ENCODE peak calls at places on chromosomes 7 and 10, in four cellular contexts. O, S, U and G are unnamed samples.

GRCh38 chr7:139811106-139811505 is 18.0 kb upstream of the TBXAS1 start:
- DNase-seq in O (no peak), S (no peak), U (no peak), G (no peak)

GRCh38 chr7:22657479-22657878 is 69.5 kb upstream of the IL6 start:
- DNase-seq in O (no peak), S (no peak), U (no peak), G (no peak)

GRCh38 chr7:151743481-151743983 is 133.4 kb downstream of the PRKAG2 start:
- DNase-seq in O (no peak), S (no peak), U (no peak), G (no peak)

GRCh38 chr7:152076324-152076821 is 50.9 kb downstream of the GALNT11 start:
- DNase-seq in O (peak), S (no peak), U (no peak), G (no peak)

GRCh38 chr10:16986406-16987128 is 143.0 kb downstream of the CUBN start:
- DNase-seq in O (peak), S (no peak), U (peak), G (peak)

GRCh38 chr10:104387130-104387888 is 33.7 kb downstream of the CFAP58 start:
- DNase-seq in O (no peak), S (no peak), U (no peak), G (no peak)

GRCh38 chr7:25851332-25852248 is 300.4 kb upstream of the NFE2L3 start:
- DNase-seq in O (peak), S (peak), U (peak), G (no peak)

GRCh38 chr7:138468244-138469123 is 8.4 kb downstream of the TRIM24 start:
- DNase-seq in O (no peak), S (no peak), U (no peak), G (no peak)

GRCh38 chr10:62374862-62375710 is 917 bp downstream of the ZNF365 start:
- DNase-seq in O (no peak), S (peak), U (no peak), G (no peak)

GRCh38 chr7:19116121-19117080 is 1.0 kb downstream of the TWIST1 start:
- DNase-seq in O (peak), S (peak), U (peak), G (no peak)

GRCh38 chr10:78772083-78772482 is 296.7 kb upstream of the ZMIZ1 start:
- DNase-seq in O (no peak), S (no peak), U (no peak), G (no peak)

GRCh38 chr10:37855691-37856090 is 1.7 kb downstream of the ZNF248 start:
- DNase-seq in O (no peak), S (no peak), U (no peak), G (no peak)

GRCh38 chr10:76382381-76382851 is 951.0 kb downstream of the LRMDA start:
- DNase-seq in O (no peak), S (no peak), U (peak), G (no peak)

GRCh38 chr10:3763852-3764625 is 21.0 kb downstream of the KLF6 start:
- DNase-seq in O (no peak), S (peak), U (peak), G (peak)

GRCh38 chr7:158087196-158087595 is 500.4 kb downstream of the PTPRN2 start:
- DNase-seq in O (no peak), S (no peak), U (no peak), G (no peak)

GRCh38 chr10:501596-501995 is 187.9 kb downstream of the DIP2C start:
- DNase-seq in O (no peak), S (no peak), U (no peak), G (no peak)

GRCh38 chr7:13800694-13801448 is 188.6 kb downstream of the ETV1 start:
- DNase-seq in O (no peak), S (no peak), U (peak), G (peak)

GRCh38 chr7:149477494-149478443 is 16.9 kb upstream of the ZNF777 start:
- DNase-seq in O (peak), S (no peak), U (no peak), G (no peak)

GRCh38 chr7:18393465-18394118 is 102.0 kb upstream of the HDAC9 start:
- DNase-seq in O (no peak), S (no peak), U (no peak), G (no peak)

GRCh38 chr7:98856021-98856422 is 13.8 kb downstream of the TMEM130 start:
- DNase-seq in O (no peak), S (no peak), U (peak), G (no peak)

GRCh38 chr7:74454059-74454947 is 597 bp downstream of the GTF2IRD1 start:
- DNase-seq in O (peak), S (no peak), U (no peak), G (no peak)

GRCh38 chr7:92836489-92837213 is at the start of gene CDK6:
- DNase-seq in O (peak), S (peak), U (peak), G (no peak)

GRCh38 chr7:50769160-50769484 is 13.6 kb downstream of the GRB10 start:
- DNase-seq in O (no peak), S (no peak), U (no peak), G (no peak)

GRCh38 chr10:84214612-84215235 is 10.6 kb downstream of the LRIT2 start:
- DNase-seq in O (peak), S (no peak), U (no peak), G (no peak)

GRCh38 chr7:47253650-47254080 is 328.2 kb downstream of the TNS3 start:
- DNase-seq in O (peak), S (peak), U (peak), G (no peak)

GRCh38 chr7:18128846-18129245 is 101.2 kb upstream of the PRPS1L1 start:
- DNase-seq in O (peak), S (no peak), U (no peak), G (no peak)

GRCh38 chr10:2619927-2620326 is 447.4 kb upstream of the PFKP start:
- DNase-seq in O (no peak), S (no peak), U (no peak), G (no peak)

GRCh38 chr7:93202594-93203273 is 23.5 kb downstream of the HEPACAM2 start:
- DNase-seq in O (no peak), S (no peak), U (no peak), G (no peak)

GRCh38 chr10:77800320-77800719 is 126.2 kb downstream of the DLG5 start:
- DNase-seq in O (no peak), S (no peak), U (no peak), G (no peak)

GRCh38 chr10:75770634-75771081 is 339.2 kb downstream of the LRMDA start:
- DNase-seq in O (no peak), S (no peak), U (no peak), G (no peak)

GRCh38 chr10:29317027-29317420 is 28.2 kb downstream of the LYZL1 start:
- DNase-seq in O (no peak), S (no peak), U (peak), G (no peak)

GRCh38 chr10:260819-261429 is 125.7 kb downstream of the ZMYND11 start:
- DNase-seq in O (no peak), S (no peak), U (no peak), G (no peak)

GRCh38 chr10:94747838-94748237 is 14.6 kb upstream of the CYP2C19 start:
- DNase-seq in O (no peak), S (no peak), U (no peak), G (no peak)

GRCh38 chr10:62811159-62811875 is 4.8 kb downstream of the EGR2 start:
- DNase-seq in O (no peak), S (no peak), U (no peak), G (no peak)

GRCh38 chr10:118621304-118621942 is 26.0 kb upstream of the PRLHR start:
- DNase-seq in O (no peak), S (no peak), U (no peak), G (no peak)

GRCh38 chr7:151150388-151150787 is 17.1 kb downstream of the GBX1 start:
- DNase-seq in O (no peak), S (no peak), U (no peak), G (no peak)

GRCh38 chr10:22228943-22229755 is 11.3 kb upstream of the EBLN1 start:
- DNase-seq in O (peak), S (peak), U (peak), G (peak)

GRCh38 chr10:127715782-127716378 is 21.1 kb upstream of the FOXI2 start:
- DNase-seq in O (peak), S (no peak), U (peak), G (no peak)
- TF ChIP-seq CTCF in O (peak), S (peak), U (peak), G (no peak)

GRCh38 chr10:21173964-21174669 is 277.0 kb upstream of the NEBL start:
- DNase-seq in O (peak), S (peak), U (no peak), G (no peak)
- TF ChIP-seq EZH2 in O (no peak), S (no peak), U (peak), G (no peak)

DNA sequence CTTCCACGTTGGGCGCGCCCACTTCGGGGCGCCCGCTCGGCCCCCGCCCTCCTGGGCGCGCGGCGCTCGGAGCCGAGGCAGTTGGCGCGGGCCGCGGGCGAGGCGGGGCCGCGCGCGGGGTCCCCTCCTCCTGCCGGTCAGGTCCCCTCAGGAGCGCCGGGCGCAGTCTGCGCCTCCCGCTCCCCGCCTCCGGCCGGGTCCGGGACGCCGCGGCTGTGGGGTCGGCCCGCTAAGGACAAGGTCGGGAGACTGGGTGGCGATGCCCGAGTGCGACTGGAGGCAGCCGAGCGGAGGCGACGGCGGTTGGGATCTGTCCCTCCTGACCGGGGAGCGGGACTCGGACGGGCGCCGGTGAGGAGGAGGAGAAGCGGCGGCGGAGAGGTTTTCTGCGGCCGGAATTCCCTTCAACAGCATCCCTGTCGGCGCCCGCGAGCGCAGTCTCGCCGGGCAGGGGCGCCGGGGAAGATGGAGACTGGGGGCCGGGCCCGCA is at the start of gene ATRNL1:
- DNase-seq in O (peak), S (peak), U (no peak), G (no peak)
- H3K27ac ChIP-seq in O (no peak), S (no peak), U (no peak), G (no peak)

DNA sequence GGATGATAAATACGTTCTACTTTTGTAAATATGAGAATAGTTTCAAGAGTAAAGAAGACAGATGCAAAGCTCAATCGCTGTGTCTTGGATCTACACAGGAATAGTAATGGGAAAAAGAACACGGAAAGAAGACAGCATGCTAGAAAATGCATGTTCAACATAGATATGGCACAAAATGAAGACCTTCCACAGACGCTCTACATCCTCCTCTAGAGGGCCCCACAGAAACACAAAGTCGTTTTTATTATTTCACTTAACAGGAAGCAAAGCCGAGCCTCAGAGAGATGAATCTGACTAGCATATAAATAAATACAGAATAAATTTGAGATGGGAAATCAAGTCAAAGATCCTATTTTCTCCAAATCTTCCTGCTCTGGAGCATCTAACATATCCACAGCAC is 292.6 kb downstream of the PARD3 start:
- DNase-seq in O (peak), S (no peak), U (no peak), G (no peak)
- TF ChIP-seq CTCF in O (peak), S (no peak), U (peak), G (peak)

GRCh38 chr7:35250941-35251340 is 3.0 kb downstream of the TBX20 start:
- DNase-seq in O (no peak), S (no peak), U (no peak), G (no peak)
- TF ChIP-seq EZH2 in O (no peak), S (no peak), U (peak), G (no peak)